ENCODE peak calls at places on chromosomes 11 and 22, in eight cellular contexts. W is H1, F is thyroid gland, E is GM12878, D is right lobe of liver, J is Peyer's patch, S is A549, U is uterus. T is an unnamed sample.
A peak's percentile ranks its signal among the peaks of the same experiment; 100 is the strongest.

GRCh38 chr11:115682901-115683300 is 178.7 kb upstream of the CADM1 start:
- DNase-seq in S (no peak), J (no peak), U (no peak), W (no peak), D (no peak), F (no peak), E (no peak), T (no peak)

GRCh38 chr11:16126361-16126760 is 230.0 kb downstream of the SOX6 start:
- DNase-seq in F (no peak), W (no peak), U (no peak), J (no peak), S (no peak), D (no peak), E (no peak), T (no peak)

GRCh38 chr22:45882881-45883810 is 93.8 kb downstream of the WNT7B start:
- DNase-seq in J (no peak), W (no peak), F (no peak), U (peak; percentile 10), S (no peak), E (no peak), D (peak; percentile 43), T (no peak)

GRCh38 chr11:19861171-19861570 is 148.5 kb downstream of the NAV2 start:
- DNase-seq in F (no peak), J (no peak), E (no peak), W (no peak), S (no peak), U (no peak), D (no peak), T (no peak)

GRCh38 chr22:32317524-32317923 is 40.1 kb upstream of the RFPL3 start:
- DNase-seq in J (no peak), U (no peak), E (no peak), F (no peak), W (no peak), S (no peak), D (no peak), T (no peak)

GRCh38 chr11:26618441-26618840 is 46.4 kb upstream of the MUC15 start:
- DNase-seq in S (no peak), J (no peak), U (no peak), D (no peak), E (no peak), F (no peak), W (no peak), T (no peak)

GRCh38 chr11:23320131-23320530 is 459.9 kb upstream of the CCDC179 start:
- DNase-seq in U (no peak), F (no peak), W (no peak), S (no peak), D (no peak), E (no peak), J (no peak), T (no peak)

GRCh38 chr11:69033431-69033830 is 15.3 kb upstream of the TPCN2 start:
- DNase-seq in U (no peak), W (no peak), F (no peak), J (no peak), D (no peak), E (no peak), S (no peak), T (no peak)

GRCh38 chr22:49935561-49935960 is 17.1 kb downstream of the CRELD2 start:
- DNase-seq in F (no peak), W (no peak), S (no peak), E (no peak), J (no peak), U (no peak), D (no peak), T (no peak)

GRCh38 chr11:1293619-1294015 is 15.8 kb downstream of the TOLLIP start:
- DNase-seq in J (no peak), W (no peak), U (no peak), D (no peak), F (no peak), E (no peak), S (peak; percentile 53), T (no peak)

GRCh38 chr22:17257578-17257977 is 38.3 kb upstream of the ADA2 start:
- DNase-seq in J (peak; percentile 30), D (no peak), F (no peak), E (no peak), U (no peak), W (no peak), S (no peak), T (no peak)

GRCh38 chr11:16801288-16801980 is 63.0 kb downstream of the C11orf58 start:
- DNase-seq in J (no peak), W (no peak), U (no peak), S (no peak), F (no peak), D (no peak), E (no peak), T (no peak)

GRCh38 chr11:113446112-113446511 is 29.1 kb downstream of the DRD2 start:
- DNase-seq in U (no peak), F (no peak), J (no peak), S (no peak), D (no peak), W (no peak), E (no peak), T (no peak)

GRCh38 chr22:30635273-30636225 is at the start of gene SLC35E4:
- DNase-seq in U (peak; percentile 97), J (peak; percentile 98), D (peak; percentile 96), E (peak; percentile 47), F (peak; percentile 91), W (peak; percentile 98), S (peak; percentile 86), T (peak; percentile 49)
- TF ChIP-seq POLR2A in U (peak; percentile 76), J (peak; percentile 74), D (peak; percentile 59), E (peak; percentile 73), F (no peak), W (no peak), S (peak; percentile 70), T (peak; percentile 61)

DNA sequence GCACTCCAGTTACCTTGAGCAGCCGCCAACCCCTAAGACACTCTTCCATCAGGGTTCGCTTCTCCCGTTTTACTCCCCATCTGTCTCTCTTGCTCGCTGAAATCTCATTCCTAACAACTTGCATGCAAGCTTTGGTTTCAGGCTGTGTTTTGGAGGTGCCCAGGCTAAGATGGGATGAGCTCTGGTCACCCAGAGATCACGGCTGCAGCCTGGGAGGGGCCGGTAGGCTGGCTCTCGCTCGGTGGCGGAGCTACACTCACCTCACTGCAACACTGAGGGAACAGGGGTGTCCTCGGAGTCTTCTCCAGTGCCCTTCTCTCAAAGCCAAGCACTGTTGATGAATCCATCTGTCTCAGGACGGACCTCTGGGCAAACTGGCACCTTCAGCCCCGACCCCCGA is 197.5 kb downstream of the BARX2 start:
- DNase-seq in F (no peak), U (no peak), J (no peak), E (no peak), W (no peak), D (no peak), S (no peak), T (no peak)
- H3K9me3 ChIP-seq in F (no peaks in the 10 kb centered on the region), U (no peaks in the 10 kb centered on the region), J (peaks cover 4% of the 10 kb centered on the region), E (no peaks in the 10 kb centered on the region), W (peaks cover 13% of the 10 kb centered on the region), D (no peaks in the 10 kb centered on the region), S (no peaks in the 10 kb centered on the region), T (no peaks in the 10 kb centered on the region)

DNA sequence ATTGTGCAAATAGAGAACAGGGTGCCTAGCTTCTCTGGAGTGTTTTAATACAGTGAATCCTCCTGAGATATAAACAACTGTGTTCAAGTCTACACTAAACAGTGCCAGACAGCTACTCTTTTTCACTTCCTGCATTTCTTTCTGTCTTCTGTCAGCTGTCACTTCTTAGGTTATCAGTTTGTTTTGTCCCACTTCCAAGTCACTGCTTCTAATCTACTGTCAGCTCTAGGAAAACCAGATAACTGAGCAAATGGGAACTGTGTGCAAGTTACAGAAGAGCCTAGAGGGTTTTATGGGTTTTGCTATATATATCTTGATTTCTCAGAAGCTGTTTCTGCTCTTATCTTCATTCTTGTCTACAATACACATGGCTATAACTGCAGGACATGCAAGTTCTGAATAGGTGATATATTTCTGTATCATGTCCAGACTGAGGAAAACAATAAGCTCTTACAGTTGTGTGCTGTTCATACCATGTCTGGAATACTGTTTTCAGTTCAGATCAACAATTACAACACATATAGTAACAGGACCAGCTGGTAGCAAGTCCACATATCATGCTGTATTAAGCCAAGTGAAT is 5.8 kb downstream of the PITPNB start:
- DNase-seq in E (no peak), D (no peak), S (no peak), F (no peak), J (no peak), W (no peak), U (no peak), T (no peak)
- H3K27ac ChIP-seq in E (no peak overlapping the region), D (no peak overlapping the region), S (no peak overlapping the region), F (no peak overlapping the region), J (peak overlapping the region; percentile 9), W (no peak overlapping the region), U (no peak overlapping the region), T (no peak overlapping the region)

DNA sequence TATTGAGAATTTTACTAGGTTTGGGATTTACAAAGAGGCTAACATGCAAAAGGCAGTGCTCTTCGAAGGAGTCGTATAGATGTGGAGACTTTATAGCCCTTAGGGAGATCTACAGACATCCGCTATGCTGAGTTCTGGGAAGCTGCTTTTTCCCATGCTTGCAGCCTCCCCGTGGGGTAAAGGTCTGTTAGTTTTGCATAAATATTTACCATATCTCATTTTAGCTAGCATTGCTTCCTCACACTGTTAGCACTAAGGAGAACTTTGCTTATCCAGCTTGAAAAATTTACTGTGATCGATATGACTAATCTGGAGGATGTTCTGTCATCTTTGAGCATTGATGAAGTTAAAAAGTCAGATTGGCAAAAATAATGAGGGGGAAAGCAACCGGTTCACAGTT is 18.6 kb downstream of the ARHGEF12 start:
- DNase-seq in W (no peak), D (no peak), F (no peak), U (no peak), E (no peak), S (no peak), J (no peak), T (no peak)
- TF ChIP-seq POLR2A in W (no peak), D (no peak), F (no peak), U (no peak), E (no peak), S (no peak), J (no peak), T (no peak)

GRCh38 chr22:19793161-19793560 is 32.6 kb downstream of the TBX1 start:
- DNase-seq in D (no peak), W (no peak), U (no peak), J (no peak), E (no peak), S (no peak), F (no peak), T (no peak)
- H3K9me3 ChIP-seq in D (no peaks in the 10 kb centered on the region), W (no peaks in the 10 kb centered on the region), U (no peaks in the 10 kb centered on the region), J (no peaks in the 10 kb centered on the region), E (no peaks in the 10 kb centered on the region), S (no peaks in the 10 kb centered on the region), F (no peaks in the 10 kb centered on the region), T (no peaks in the 10 kb centered on the region)

DNA sequence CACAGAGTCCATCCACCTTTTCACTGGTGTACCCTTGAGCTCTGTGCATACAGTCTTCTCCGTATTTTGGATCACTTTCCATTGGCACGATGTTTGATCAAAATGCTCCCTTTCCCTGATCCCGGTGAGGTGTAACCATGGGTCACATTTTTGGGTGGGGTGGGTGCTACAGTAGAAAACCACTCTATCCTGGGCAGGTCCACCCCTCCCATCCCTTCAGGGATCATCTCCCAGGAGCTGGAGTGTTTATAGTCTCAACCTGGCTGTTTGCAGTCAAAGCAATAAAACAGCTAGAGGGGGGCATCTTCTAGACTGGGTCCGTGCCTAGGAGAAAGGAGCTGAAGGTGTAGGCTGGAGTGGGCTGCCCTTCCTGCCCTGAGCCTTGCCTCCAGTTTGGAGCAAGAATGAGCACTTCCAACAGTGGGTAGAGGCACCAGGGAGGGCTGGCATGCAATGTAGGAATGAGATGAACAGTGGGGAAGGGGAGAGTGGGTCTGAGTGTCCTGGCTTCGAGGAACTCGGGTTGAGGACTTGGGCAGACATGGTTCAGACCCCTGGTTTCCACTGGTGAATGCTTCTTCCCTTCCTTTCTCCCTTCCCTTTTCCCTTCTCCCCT is 38.8 kb downstream of the RNF141 start:
- DNase-seq in J (no peak), D (no peak), F (no peak), S (no peak), E (no peak), U (no peak), W (no peak), T (no peak)
- H3K27ac ChIP-seq in J (no peak overlapping the region), D (no peak overlapping the region), F (no peak overlapping the region), S (no peak overlapping the region), E (no peak overlapping the region), U (no peak overlapping the region), W (no peak overlapping the region), T (no peak overlapping the region)

T was measured in esophagus squamous epithelium.